ENCODE peak calls at places on chromosomes 6 and 20, in ten cellular contexts. One of them, this sample, is unnamed.

GRCh38 chr20:2301164-2301622 is 5.4 kb downstream of the TGM3 start:
- DNase-seq in dorsolateral prefrontal cortex: peak; percentile 43
- DNase-seq in stimulated activated CD8-positive, alpha-beta memory T cell treated with anti-CD3 and anti-CD28 coated beads, Interleukin-15, amount 100 ng/mL, for 24 hours: no peak
- DNase-seq in CD4-positive, alpha-beta T cell: no peak
- DNase-seq in uterus: peak; percentile 17
- DNase-seq in colonic mucosa: peak; percentile 35
- DNase-seq in midbrain: peak; percentile 25
- DNase-seq in ACHN: no peak
- DNase-seq in GM20000: peak; percentile 75
- DNase-seq in stimulated activated CD4-positive, alpha-beta T cell treated with anti-CD3 and anti-CD28 coated beads, Interleukin-4, amount 100 ng/mL, for 48 hours: no peak
- DNase-seq in this sample: no peak

GRCh38 chr6:141335476-141335875 is 797.2 kb upstream of the GJE1 start:
- DNase-seq in GM20000: no peak
- DNase-seq in stimulated activated CD4-positive, alpha-beta T cell treated with anti-CD3 and anti-CD28 coated beads, Interleukin-4, amount 100 ng/mL, for 48 hours: no peak
- DNase-seq in midbrain: no peak
- DNase-seq in colonic mucosa: no peak
- DNase-seq in ACHN: peak; percentile 50
- DNase-seq in dorsolateral prefrontal cortex: no peak
- DNase-seq in stimulated activated CD8-positive, alpha-beta memory T cell treated with anti-CD3 and anti-CD28 coated beads, Interleukin-15, amount 100 ng/mL, for 24 hours: no peak
- DNase-seq in uterus: no peak
- DNase-seq in CD4-positive, alpha-beta T cell: no peak
- DNase-seq in this sample: no peak

GRCh38 chr6:166300357-166300987 is 7.7 kb downstream of the PRR18 start:
- DNase-seq in GM20000: no peak
- DNase-seq in uterus: no peak
- DNase-seq in stimulated activated CD8-positive, alpha-beta memory T cell treated with anti-CD3 and anti-CD28 coated beads, Interleukin-15, amount 100 ng/mL, for 24 hours: no peak
- DNase-seq in CD4-positive, alpha-beta T cell: no peak
- DNase-seq in colonic mucosa: no peak
- DNase-seq in dorsolateral prefrontal cortex: no peak
- DNase-seq in stimulated activated CD4-positive, alpha-beta T cell treated with anti-CD3 and anti-CD28 coated beads, Interleukin-4, amount 100 ng/mL, for 48 hours: no peak
- DNase-seq in midbrain: no peak
- DNase-seq in ACHN: no peak
- DNase-seq in this sample: no peak

GRCh38 chr20:5654557-5654956 is 95.6 kb upstream of the SHLD1 start:
- DNase-seq in CD4-positive, alpha-beta T cell: no peak
- DNase-seq in GM20000: no peak
- DNase-seq in stimulated activated CD4-positive, alpha-beta T cell treated with anti-CD3 and anti-CD28 coated beads, Interleukin-4, amount 100 ng/mL, for 48 hours: no peak
- DNase-seq in colonic mucosa: no peak
- DNase-seq in ACHN: no peak
- DNase-seq in midbrain: no peak
- DNase-seq in stimulated activated CD8-positive, alpha-beta memory T cell treated with anti-CD3 and anti-CD28 coated beads, Interleukin-15, amount 100 ng/mL, for 24 hours: no peak
- DNase-seq in dorsolateral prefrontal cortex: no peak
- DNase-seq in uterus: no peak
- DNase-seq in this sample: peak; percentile 78

GRCh38 chr20:48607544-48607865 is 220.3 kb downstream of the PREX1 start:
- DNase-seq in CD4-positive, alpha-beta T cell: no peak
- DNase-seq in uterus: no peak
- DNase-seq in GM20000: no peak
- DNase-seq in ACHN: no peak
- DNase-seq in stimulated activated CD8-positive, alpha-beta memory T cell treated with anti-CD3 and anti-CD28 coated beads, Interleukin-15, amount 100 ng/mL, for 24 hours: no peak
- DNase-seq in colonic mucosa: no peak
- DNase-seq in dorsolateral prefrontal cortex: no peak
- DNase-seq in stimulated activated CD4-positive, alpha-beta T cell treated with anti-CD3 and anti-CD28 coated beads, Interleukin-4, amount 100 ng/mL, for 48 hours: no peak
- DNase-seq in midbrain: no peak
- DNase-seq in this sample: no peak

GRCh38 chr6:146775227-146775626 is 176.5 kb downstream of the ADGB start:
- DNase-seq in GM20000: no peak
- DNase-seq in dorsolateral prefrontal cortex: no peak
- DNase-seq in stimulated activated CD4-positive, alpha-beta T cell treated with anti-CD3 and anti-CD28 coated beads, Interleukin-4, amount 100 ng/mL, for 48 hours: no peak
- DNase-seq in colonic mucosa: no peak
- DNase-seq in CD4-positive, alpha-beta T cell: no peak
- DNase-seq in stimulated activated CD8-positive, alpha-beta memory T cell treated with anti-CD3 and anti-CD28 coated beads, Interleukin-15, amount 100 ng/mL, for 24 hours: no peak
- DNase-seq in ACHN: peak; percentile 6
- DNase-seq in uterus: no peak
- DNase-seq in midbrain: no peak
- DNase-seq in this sample: no peak

GRCh38 chr6:71139249-71139648 is 149.4 kb upstream of the OGFRL1 start:
- DNase-seq in dorsolateral prefrontal cortex: no peak
- DNase-seq in uterus: no peak
- DNase-seq in midbrain: no peak
- DNase-seq in stimulated activated CD8-positive, alpha-beta memory T cell treated with anti-CD3 and anti-CD28 coated beads, Interleukin-15, amount 100 ng/mL, for 24 hours: no peak
- DNase-seq in stimulated activated CD4-positive, alpha-beta T cell treated with anti-CD3 and anti-CD28 coated beads, Interleukin-4, amount 100 ng/mL, for 48 hours: no peak
- DNase-seq in colonic mucosa: no peak
- DNase-seq in ACHN: no peak
- DNase-seq in GM20000: no peak
- DNase-seq in CD4-positive, alpha-beta T cell: no peak
- DNase-seq in this sample: peak; percentile 76

GRCh38 chr6:40634429-40634828 is 47.3 kb upstream of the LRFN2 start:
- DNase-seq in uterus: no peak
- DNase-seq in ACHN: no peak
- DNase-seq in stimulated activated CD4-positive, alpha-beta T cell treated with anti-CD3 and anti-CD28 coated beads, Interleukin-4, amount 100 ng/mL, for 48 hours: no peak
- DNase-seq in colonic mucosa: no peak
- DNase-seq in CD4-positive, alpha-beta T cell: no peak
- DNase-seq in GM20000: no peak
- DNase-seq in dorsolateral prefrontal cortex: no peak
- DNase-seq in stimulated activated CD8-positive, alpha-beta memory T cell treated with anti-CD3 and anti-CD28 coated beads, Interleukin-15, amount 100 ng/mL, for 24 hours: no peak
- DNase-seq in midbrain: no peak
- DNase-seq in this sample: no peak

GRCh38 chr20:50540620-50541605 is 30.7 kb downstream of the PTPN1 start:
- DNase-seq in ACHN: peak; percentile 96
- DNase-seq in stimulated activated CD4-positive, alpha-beta T cell treated with anti-CD3 and anti-CD28 coated beads, Interleukin-4, amount 100 ng/mL, for 48 hours: no peak
- DNase-seq in midbrain: no peak
- DNase-seq in stimulated activated CD8-positive, alpha-beta memory T cell treated with anti-CD3 and anti-CD28 coated beads, Interleukin-15, amount 100 ng/mL, for 24 hours: no peak
- DNase-seq in GM20000: no peak
- DNase-seq in dorsolateral prefrontal cortex: no peak
- DNase-seq in CD4-positive, alpha-beta T cell: no peak
- DNase-seq in colonic mucosa: no peak
- DNase-seq in uterus: no peak
- DNase-seq in this sample: peak; percentile 99

GRCh38 chr6:108559884-108560462 is 744 bp upstream of the FOXO3 start:
- DNase-seq in CD4-positive, alpha-beta T cell: no peak
- DNase-seq in midbrain: no peak
- DNase-seq in ACHN: peak; percentile 75
- DNase-seq in stimulated activated CD8-positive, alpha-beta memory T cell treated with anti-CD3 and anti-CD28 coated beads, Interleukin-15, amount 100 ng/mL, for 24 hours: no peak
- DNase-seq in stimulated activated CD4-positive, alpha-beta T cell treated with anti-CD3 and anti-CD28 coated beads, Interleukin-4, amount 100 ng/mL, for 48 hours: no peak
- DNase-seq in colonic mucosa: peak; percentile 62
- DNase-seq in uterus: peak; percentile 89
- DNase-seq in GM20000: no peak
- DNase-seq in dorsolateral prefrontal cortex: peak; percentile 50
- DNase-seq in this sample: peak; percentile 64

GRCh38 chr6:44133003-44133931 is 5.9 kb downstream of the TMEM63B start:
- DNase-seq in stimulated activated CD8-positive, alpha-beta memory T cell treated with anti-CD3 and anti-CD28 coated beads, Interleukin-15, amount 100 ng/mL, for 24 hours: no peak
- DNase-seq in midbrain: peak; percentile 72
- DNase-seq in CD4-positive, alpha-beta T cell: no peak
- DNase-seq in colonic mucosa: peak; percentile 81
- DNase-seq in ACHN: no peak
- DNase-seq in GM20000: no peak
- DNase-seq in uterus: no peak
- DNase-seq in dorsolateral prefrontal cortex: peak; percentile 80
- DNase-seq in stimulated activated CD4-positive, alpha-beta T cell treated with anti-CD3 and anti-CD28 coated beads, Interleukin-4, amount 100 ng/mL, for 48 hours: no peak
- DNase-seq in this sample: peak; percentile 33

GRCh38 chr6:40398810-40399477 is 188.2 kb downstream of the LRFN2 start:
- DNase-seq in stimulated activated CD4-positive, alpha-beta T cell treated with anti-CD3 and anti-CD28 coated beads, Interleukin-4, amount 100 ng/mL, for 48 hours: no peak
- DNase-seq in stimulated activated CD8-positive, alpha-beta memory T cell treated with anti-CD3 and anti-CD28 coated beads, Interleukin-15, amount 100 ng/mL, for 24 hours: no peak
- DNase-seq in GM20000: no peak
- DNase-seq in dorsolateral prefrontal cortex: no peak
- DNase-seq in midbrain: no peak
- DNase-seq in CD4-positive, alpha-beta T cell: no peak
- DNase-seq in uterus: no peak
- DNase-seq in ACHN: no peak
- DNase-seq in colonic mucosa: no peak
- DNase-seq in this sample: no peak

GRCh38 chr6:116616757-116617093 is 446 bp downstream of the RSPH4A start:
- DNase-seq in CD4-positive, alpha-beta T cell: peak; percentile 3
- DNase-seq in ACHN: peak; percentile 14
- DNase-seq in GM20000: peak; percentile 13
- DNase-seq in midbrain: peak; percentile 38
- DNase-seq in colonic mucosa: no peak
- DNase-seq in dorsolateral prefrontal cortex: no peak
- DNase-seq in stimulated activated CD8-positive, alpha-beta memory T cell treated with anti-CD3 and anti-CD28 coated beads, Interleukin-15, amount 100 ng/mL, for 24 hours: no peak
- DNase-seq in uterus: no peak
- DNase-seq in stimulated activated CD4-positive, alpha-beta T cell treated with anti-CD3 and anti-CD28 coated beads, Interleukin-4, amount 100 ng/mL, for 48 hours: no peak
- DNase-seq in this sample: no peak

GRCh38 chr20:21147593-21147992 is 21.7 kb downstream of the KIZ start:
- DNase-seq in dorsolateral prefrontal cortex: no peak
- DNase-seq in ACHN: no peak
- DNase-seq in CD4-positive, alpha-beta T cell: no peak
- DNase-seq in stimulated activated CD8-positive, alpha-beta memory T cell treated with anti-CD3 and anti-CD28 coated beads, Interleukin-15, amount 100 ng/mL, for 24 hours: no peak
- DNase-seq in stimulated activated CD4-positive, alpha-beta T cell treated with anti-CD3 and anti-CD28 coated beads, Interleukin-4, amount 100 ng/mL, for 48 hours: no peak
- DNase-seq in uterus: no peak
- DNase-seq in colonic mucosa: no peak
- DNase-seq in GM20000: no peak
- DNase-seq in midbrain: no peak
- DNase-seq in this sample: peak; percentile 72

GRCh38 chr20:47355489-47356219 is 845 bp downstream of the ZMYND8 start:
- DNase-seq in GM20000: no peak
- DNase-seq in CD4-positive, alpha-beta T cell: no peak
- DNase-seq in midbrain: peak; percentile 44
- DNase-seq in uterus: no peak
- DNase-seq in colonic mucosa: peak; percentile 33
- DNase-seq in ACHN: no peak
- DNase-seq in stimulated activated CD8-positive, alpha-beta memory T cell treated with anti-CD3 and anti-CD28 coated beads, Interleukin-15, amount 100 ng/mL, for 24 hours: no peak
- DNase-seq in dorsolateral prefrontal cortex: peak; percentile 70
- DNase-seq in stimulated activated CD4-positive, alpha-beta T cell treated with anti-CD3 and anti-CD28 coated beads, Interleukin-4, amount 100 ng/mL, for 48 hours: no peak
- DNase-seq in this sample: no peak

GRCh38 chr20:57079016-57080005 is 187.1 kb downstream of the BMP7 start:
- DNase-seq in uterus: no peak
- DNase-seq in GM20000: no peak
- DNase-seq in CD4-positive, alpha-beta T cell: no peak
- DNase-seq in ACHN: no peak
- DNase-seq in colonic mucosa: no peak
- DNase-seq in dorsolateral prefrontal cortex: no peak
- DNase-seq in stimulated activated CD8-positive, alpha-beta memory T cell treated with anti-CD3 and anti-CD28 coated beads, Interleukin-15, amount 100 ng/mL, for 24 hours: no peak
- DNase-seq in stimulated activated CD4-positive, alpha-beta T cell treated with anti-CD3 and anti-CD28 coated beads, Interleukin-4, amount 100 ng/mL, for 48 hours: no peak
- DNase-seq in midbrain: no peak
- DNase-seq in this sample: no peak

GRCh38 chr20:1870792-1871550 is 24.2 kb upstream of the SIRPA start:
- DNase-seq in colonic mucosa: no peak
- DNase-seq in GM20000: peak; percentile 52
- DNase-seq in CD4-positive, alpha-beta T cell: no peak
- DNase-seq in stimulated activated CD8-positive, alpha-beta memory T cell treated with anti-CD3 and anti-CD28 coated beads, Interleukin-15, amount 100 ng/mL, for 24 hours: no peak
- DNase-seq in uterus: no peak
- DNase-seq in midbrain: no peak
- DNase-seq in stimulated activated CD4-positive, alpha-beta T cell treated with anti-CD3 and anti-CD28 coated beads, Interleukin-4, amount 100 ng/mL, for 48 hours: no peak
- DNase-seq in dorsolateral prefrontal cortex: no peak
- DNase-seq in ACHN: no peak
- DNase-seq in this sample: no peak

GRCh38 chr20:2973574-2973973 is 69.8 kb upstream of the GNRH2 start:
- DNase-seq in dorsolateral prefrontal cortex: no peak
- DNase-seq in stimulated activated CD8-positive, alpha-beta memory T cell treated with anti-CD3 and anti-CD28 coated beads, Interleukin-15, amount 100 ng/mL, for 24 hours: no peak
- DNase-seq in uterus: no peak
- DNase-seq in colonic mucosa: no peak
- DNase-seq in CD4-positive, alpha-beta T cell: no peak
- DNase-seq in stimulated activated CD4-positive, alpha-beta T cell treated with anti-CD3 and anti-CD28 coated beads, Interleukin-4, amount 100 ng/mL, for 48 hours: no peak
- DNase-seq in GM20000: no peak
- DNase-seq in ACHN: no peak
- DNase-seq in midbrain: no peak
- DNase-seq in this sample: no peak

GRCh38 chr6:54260025-54260424 is 48.2 kb upstream of the TINAG start:
- DNase-seq in stimulated activated CD4-positive, alpha-beta T cell treated with anti-CD3 and anti-CD28 coated beads, Interleukin-4, amount 100 ng/mL, for 48 hours: no peak
- DNase-seq in uterus: no peak
- DNase-seq in CD4-positive, alpha-beta T cell: no peak
- DNase-seq in dorsolateral prefrontal cortex: no peak
- DNase-seq in colonic mucosa: no peak
- DNase-seq in ACHN: no peak
- DNase-seq in GM20000: no peak
- DNase-seq in midbrain: no peak
- DNase-seq in stimulated activated CD8-positive, alpha-beta memory T cell treated with anti-CD3 and anti-CD28 coated beads, Interleukin-15, amount 100 ng/mL, for 24 hours: no peak
- DNase-seq in this sample: no peak

GRCh38 chr6:118319890-118320289 is 228.2 kb upstream of the PLN start:
- DNase-seq in midbrain: no peak
- DNase-seq in dorsolateral prefrontal cortex: no peak
- DNase-seq in stimulated activated CD8-positive, alpha-beta memory T cell treated with anti-CD3 and anti-CD28 coated beads, Interleukin-15, amount 100 ng/mL, for 24 hours: no peak
- DNase-seq in ACHN: no peak
- DNase-seq in stimulated activated CD4-positive, alpha-beta T cell treated with anti-CD3 and anti-CD28 coated beads, Interleukin-4, amount 100 ng/mL, for 48 hours: no peak
- DNase-seq in colonic mucosa: no peak
- DNase-seq in uterus: no peak
- DNase-seq in CD4-positive, alpha-beta T cell: no peak
- DNase-seq in GM20000: no peak
- DNase-seq in this sample: no peak

GRCh38 chr6:158705386-158706126 is 55.7 kb downstream of the SYTL3 start:
- DNase-seq in uterus: no peak
- DNase-seq in colonic mucosa: no peak
- DNase-seq in GM20000: no peak
- DNase-seq in stimulated activated CD8-positive, alpha-beta memory T cell treated with anti-CD3 and anti-CD28 coated beads, Interleukin-15, amount 100 ng/mL, for 24 hours: no peak
- DNase-seq in ACHN: no peak
- DNase-seq in midbrain: no peak
- DNase-seq in CD4-positive, alpha-beta T cell: no peak
- DNase-seq in dorsolateral prefrontal cortex: no peak
- DNase-seq in stimulated activated CD4-positive, alpha-beta T cell treated with anti-CD3 and anti-CD28 coated beads, Interleukin-4, amount 100 ng/mL, for 48 hours: no peak
- DNase-seq in this sample: no peak

GRCh38 chr6:149723771-149724417 is 6.0 kb upstream of the LATS1 start:
- DNase-seq in CD4-positive, alpha-beta T cell: peak; percentile 22
- DNase-seq in ACHN: peak; percentile 61
- DNase-seq in colonic mucosa: peak; percentile 53
- DNase-seq in stimulated activated CD4-positive, alpha-beta T cell treated with anti-CD3 and anti-CD28 coated beads, Interleukin-4, amount 100 ng/mL, for 48 hours: no peak
- DNase-seq in uterus: peak; percentile 31
- DNase-seq in dorsolateral prefrontal cortex: peak; percentile 39
- DNase-seq in midbrain: peak; percentile 67
- DNase-seq in GM20000: no peak
- DNase-seq in stimulated activated CD8-positive, alpha-beta memory T cell treated with anti-CD3 and anti-CD28 coated beads, Interleukin-15, amount 100 ng/mL, for 24 hours: no peak
- DNase-seq in this sample: peak; percentile 36

GRCh38 chr6:139909992-139910391 is 535.5 kb upstream of the CITED2 start:
- DNase-seq in midbrain: no peak
- DNase-seq in colonic mucosa: no peak
- DNase-seq in ACHN: no peak
- DNase-seq in dorsolateral prefrontal cortex: no peak
- DNase-seq in stimulated activated CD8-positive, alpha-beta memory T cell treated with anti-CD3 and anti-CD28 coated beads, Interleukin-15, amount 100 ng/mL, for 24 hours: no peak
- DNase-seq in CD4-positive, alpha-beta T cell: no peak
- DNase-seq in uterus: no peak
- DNase-seq in stimulated activated CD4-positive, alpha-beta T cell treated with anti-CD3 and anti-CD28 coated beads, Interleukin-4, amount 100 ng/mL, for 48 hours: no peak
- DNase-seq in GM20000: no peak
- DNase-seq in this sample: no peak

GRCh38 chr20:64111841-64112641 is 4.7 kb upstream of the NPBWR2 start:
- DNase-seq in GM20000: no peak
- DNase-seq in stimulated activated CD4-positive, alpha-beta T cell treated with anti-CD3 and anti-CD28 coated beads, Interleukin-4, amount 100 ng/mL, for 48 hours: no peak
- DNase-seq in ACHN: no peak
- DNase-seq in midbrain: no peak
- DNase-seq in CD4-positive, alpha-beta T cell: no peak
- DNase-seq in uterus: no peak
- DNase-seq in stimulated activated CD8-positive, alpha-beta memory T cell treated with anti-CD3 and anti-CD28 coated beads, Interleukin-15, amount 100 ng/mL, for 24 hours: no peak
- DNase-seq in dorsolateral prefrontal cortex: peak; percentile 56
- DNase-seq in colonic mucosa: no peak
- DNase-seq in this sample: no peak

GRCh38 chr6:97009781-97010492 is 85.4 kb downstream of the KLHL32 start:
- DNase-seq in midbrain: peak; percentile 85
- DNase-seq in ACHN: no peak
- DNase-seq in stimulated activated CD8-positive, alpha-beta memory T cell treated with anti-CD3 and anti-CD28 coated beads, Interleukin-15, amount 100 ng/mL, for 24 hours: no peak
- DNase-seq in GM20000: no peak
- DNase-seq in colonic mucosa: no peak
- DNase-seq in stimulated activated CD4-positive, alpha-beta T cell treated with anti-CD3 and anti-CD28 coated beads, Interleukin-4, amount 100 ng/mL, for 48 hours: no peak
- DNase-seq in CD4-positive, alpha-beta T cell: no peak
- DNase-seq in dorsolateral prefrontal cortex: peak; percentile 62
- DNase-seq in uterus: no peak
- DNase-seq in this sample: no peak

This sample was measured in NCI-H226.